ENCODE peak calls at places on chromosome 6, in ten cellular contexts. O, I, S, K, W, V, R, E, H and Z are unnamed samples.

GRCh38 chr6:72260489-72260888 is 361.4 kb upstream of the KCNQ5 start:
- DNase-seq in O (no peak), I (no peak), S (no peak), K (no peak), W (no peak), V (no peak), R (no peak), E (no peak), H (no peak), Z (no peak)

GRCh38 chr6:167669870-167670802 is 156.6 kb upstream of the AFDN start:
- DNase-seq in O (no peak), I (no peak), S (no peak), K (peak; percentile 83), W (no peak), V (no peak), R (no peak), E (no peak), H (no peak), Z (no peak)

GRCh38 chr6:90350689-90351554 is 54.3 kb upstream of the BACH2 start:
- DNase-seq in O (no peak), I (peak; percentile 14), S (no peak), K (peak; percentile 40), W (no peak), V (no peak), R (no peak), E (no peak), H (no peak), Z (peak; percentile 56)

GRCh38 chr6:79946242-79946641 is 1.1 kb downstream of the ELOVL4 start:
- DNase-seq in O (no peak), I (no peak), S (no peak), K (peak; percentile 73), W (no peak), V (peak; percentile 38), R (no peak), E (no peak), H (no peak), Z (peak; percentile 42)

GRCh38 chr6:103983000-103983399 is 876.7 kb downstream of the HACE1 start:
- DNase-seq in O (no peak), I (no peak), S (no peak), K (no peak), W (no peak), V (no peak), R (no peak), E (no peak), H (no peak), Z (no peak)

GRCh38 chr6:380234-381218 is 11.0 kb upstream of the IRF4 start:
- DNase-seq in O (no peak), I (no peak), S (no peak), K (no peak), W (no peak), V (no peak), R (no peak), E (no peak), H (no peak), Z (no peak)

GRCh38 chr6:45081634-45082033 is 246.5 kb upstream of the RUNX2 start:
- DNase-seq in O (no peak), I (no peak), S (no peak), K (no peak), W (no peak), V (no peak), R (no peak), E (no peak), H (no peak), Z (no peak)

GRCh38 chr6:78538002-78538401 is 329.3 kb upstream of the IRAK1BP1 start:
- DNase-seq in O (no peak), I (no peak), S (no peak), K (no peak), W (no peak), V (peak; percentile 6), R (no peak), E (no peak), H (no peak), Z (no peak)

GRCh38 chr6:139853302-139853992 is 479.0 kb upstream of the CITED2 start:
- DNase-seq in O (no peak), I (peak; percentile 96), S (no peak), K (no peak), W (no peak), V (no peak), R (no peak), E (no peak), H (no peak), Z (no peak)

GRCh38 chr6:150813993-150814359 is 51.5 kb upstream of the MTHFD1L start:
- DNase-seq in O (no peak), I (peak; percentile 29), S (no peak), K (no peak), W (no peak), V (no peak), R (no peak), E (peak; percentile 28), H (no peak), Z (no peak)
- H3K27ac ChIP-seq in O (no peak overlapping the region), I (no peak overlapping the region), S (no peak overlapping the region), K (no peak overlapping the region), W (no peak overlapping the region), V (no peak overlapping the region), R (peak overlapping the region; percentile 67), E (no peak overlapping the region), H (peak overlapping the region; percentile 1), Z (peak overlapping the region; percentile 67)

GRCh38 chr6:39907871-39908575 is 26.2 kb downstream of the MOCS1 start:
- DNase-seq in O (no peak), I (no peak), S (no peak), K (no peak), W (no peak), V (no peak), R (no peak), E (no peak), H (no peak), Z (no peak)

GRCh38 chr6:39908838-39909583 is 25.3 kb downstream of the MOCS1 start:
- DNase-seq in O (no peak), I (no peak), S (no peak), K (no peak), W (no peak), V (no peak), R (no peak), E (no peak), H (no peak), Z (no peak)

GRCh38 chr6:39911513-39912125 is 22.6 kb downstream of the MOCS1 start:
- DNase-seq in O (no peak), I (no peak), S (no peak), K (no peak), W (no peak), V (no peak), R (no peak), E (no peak), H (no peak), Z (no peak)

GRCh38 chr6:39910164-39910563 is 24.1 kb downstream of the MOCS1 start:
- DNase-seq in O (no peak), I (no peak), S (no peak), K (no peak), W (no peak), V (no peak), R (no peak), E (no peak), H (no peak), Z (no peak)

DNA sequence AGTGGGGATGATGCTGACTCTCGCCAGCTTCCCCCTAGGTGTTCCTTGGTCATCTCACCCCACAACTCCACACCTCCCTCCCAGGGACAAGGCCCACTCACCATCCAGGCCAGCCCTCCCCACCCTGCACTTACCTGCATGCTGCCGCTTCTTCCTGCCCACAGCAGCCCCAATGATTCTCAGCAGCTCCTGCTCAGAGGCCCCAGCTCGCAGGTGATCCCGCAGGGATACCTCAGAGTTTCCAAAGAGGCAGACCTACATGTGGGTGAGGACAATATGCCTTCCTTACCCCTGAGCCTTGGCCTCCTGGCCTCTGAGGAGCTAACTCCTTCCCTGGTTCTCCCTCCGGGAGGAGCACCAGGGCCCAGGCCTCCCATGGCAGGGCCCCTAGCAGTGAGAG is 24.6 kb downstream of the MOCS1 start:
- DNase-seq in O (no peak), I (no peak), S (no peak), K (no peak), W (no peak), V (no peak), R (no peak), E (no peak), H (no peak), Z (no peak)
- H3K4me1 ChIP-seq in O (no peaks in the 10 kb centered on the region), I (no peaks in the 10 kb centered on the region), S (no peaks in the 10 kb centered on the region), K (no peaks in the 10 kb centered on the region), W (no peaks in the 10 kb centered on the region), V (peaks cover 4% of the 10 kb centered on the region), R (no peaks in the 10 kb centered on the region), E (no peaks in the 10 kb centered on the region), H (no peaks in the 10 kb centered on the region), Z (no peaks in the 10 kb centered on the region)

DNA sequence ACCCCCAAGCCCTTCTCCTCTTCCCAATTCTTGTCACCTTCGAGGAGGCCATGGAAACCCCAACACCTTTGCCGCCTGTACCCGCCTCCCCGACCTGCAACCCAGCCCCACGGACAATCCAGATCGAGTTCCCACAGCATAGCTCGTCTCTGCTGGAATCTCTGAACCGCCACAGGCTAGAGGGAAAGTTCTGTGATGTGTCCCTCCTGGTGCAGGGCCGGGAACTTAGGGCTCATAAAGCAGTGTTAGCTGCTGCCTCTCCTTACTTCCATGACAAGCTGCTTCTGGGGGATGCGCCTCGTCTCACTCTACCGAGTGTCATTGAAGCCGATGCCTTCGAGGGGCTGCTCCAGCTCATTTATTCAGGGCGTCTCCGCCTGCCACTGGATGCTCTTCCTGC is 675 bp downstream of the ZBTB9 start:
- DNase-seq in O (no peak), I (no peak), S (no peak), K (peak; percentile 6), W (no peak), V (no peak), R (no peak), E (no peak), H (peak; percentile 17), Z (no peak)
- H3K27ac ChIP-seq in O (no peak overlapping the region), I (no peak overlapping the region), S (no peak overlapping the region), K (no peak overlapping the region), W (no peak overlapping the region), V (no peak overlapping the region), R (no peak overlapping the region), E (peak overlapping the region; percentile 97), H (peak overlapping the region; percentile 62), Z (no peak overlapping the region)

GRCh38 chr6:163438298-163438939 is 23.9 kb downstream of the QKI start:
- DNase-seq in O (no peak), I (no peak), S (no peak), K (no peak), W (no peak), V (no peak), R (no peak), E (no peak), H (no peak), Z (no peak)
- H3K4me1 ChIP-seq in O (no peaks in the 10 kb centered on the region), I (no peaks in the 10 kb centered on the region), S (peaks cover 17% of the 10 kb centered on the region), K (no peaks in the 10 kb centered on the region), W (no peaks in the 10 kb centered on the region), V (peaks cover 52% of the 10 kb centered on the region), R (peaks cover 19% of the 10 kb centered on the region), E (peaks cover 5% of the 10 kb centered on the region), H (peaks cover 6% of the 10 kb centered on the region), Z (no peaks in the 10 kb centered on the region)